ENCODE peak calls at places on chromosome 17, in ten cellular contexts. Z is activated naive CD4-positive, alpha-beta T cell treated with anti-CD3 and anti-CD28 coated beads, Interleukin-2, amount 10 ng/mL, durations not matched to agents 7 days and 5 days; P is GM23338; M is heart left ventricle; J is HEK293T; W is cardiac fibroblast; B is activated T-helper 1 cell treated with Interleukin-2 at 50 U/mL for 16 hours; A is lower lobe of right lung; C is non-pigmented ciliary epithelial cell; F is NCI-H82. V is an unnamed sample.
A peak's percentile ranks its signal among the peaks of the same experiment; 100 is the strongest.

GRCh38 chr17:68763551-68763950 is 162.4 kb upstream of the FAM20A start:
- DNase-seq in Z (no peak), P (no peak), M (no peak), J (no peak), W (no peak), B (no peak), A (no peak), C (no peak), F (no peak), V (no peak)

GRCh38 chr17:68443974-68444464 is 13.3 kb downstream of the WIPI1 start:
- DNase-seq in Z (no peak), P (no peak), M (no peak), J (no peak), W (no peak), B (no peak), A (no peak), C (no peak), F (no peak), V (no peak)

GRCh38 chr17:29256735-29257466 is 10.2 kb downstream of the CRYBA1 start:
- DNase-seq in Z (no peak), P (no peak), M (no peak), J (no peak), W (peak; percentile 43), B (no peak), A (no peak), C (no peak), F (no peak), V (no peak)

GRCh38 chr17:13114601-13115024 is 96.8 kb upstream of the ELAC2 start:
- DNase-seq in Z (no peak), P (peak; percentile 84), M (peak; percentile 26), J (peak; percentile 82), W (peak; percentile 56), B (no peak), A (no peak), C (peak; percentile 14), F (peak; percentile 69), V (no peak)

GRCh38 chr17:28712037-28712704 is 483 bp upstream of the PROCA1 start:
- DNase-seq in Z (peak; percentile 81), P (peak; percentile 83), M (peak; percentile 73), J (peak; percentile 16), W (peak; percentile 31), B (peak; percentile 48), A (peak; percentile 82), C (no peak), F (peak; percentile 89), V (no peak)

GRCh38 chr17:60392845-60393702 is 1.1 kb upstream of the USP32 start:
- DNase-seq in Z (peak; percentile 50), P (peak; percentile 26), M (peak; percentile 38), J (no peak), W (peak; percentile 86), B (no peak), A (peak; percentile 52), C (no peak), F (peak; percentile 59), V (no peak)

GRCh38 chr17:20930065-20930760 is 112.6 kb downstream of the USP22 start:
- DNase-seq in Z (no peak), P (no peak), M (no peak), J (no peak), W (peak; percentile 18), B (no peak), A (no peak), C (no peak), F (no peak), V (no peak)

GRCh38 chr17:2860883-2861282 is 64.6 kb downstream of the RAP1GAP2 start:
- DNase-seq in Z (no peak), P (no peak), M (no peak), J (no peak), W (no peak), B (no peak), A (no peak), C (no peak), F (no peak), V (no peak)

GRCh38 chr17:79019631-79020584 is 4.1 kb upstream of the C1QTNF1 start:
- DNase-seq in Z (peak; percentile 75), P (peak; percentile 63), M (peak; percentile 86), J (no peak), W (peak; percentile 94), B (peak; percentile 14), A (no peak), C (peak; percentile 47), F (peak; percentile 79), V (no peak)

GRCh38 chr17:17693253-17693954 is 12.1 kb downstream of the RAI1 start:
- DNase-seq in Z (no peak), P (peak; percentile 71), M (peak; percentile 79), J (no peak), W (peak; percentile 47), B (no peak), A (peak; percentile 85), C (no peak), F (peak; percentile 83), V (no peak)

GRCh38 chr17:80870401-80870800 is 121.2 kb upstream of the CHMP6 start:
- DNase-seq in Z (peak; percentile 48), P (no peak), M (peak; percentile 10), J (no peak), W (no peak), B (no peak), A (peak; percentile 13), C (no peak), F (no peak), V (no peak)

GRCh38 chr17:62840871-62841270 is 32.8 kb upstream of the MARCHF10 start:
- DNase-seq in Z (no peak), P (no peak), M (no peak), J (no peak), W (no peak), B (no peak), A (no peak), C (no peak), F (no peak), V (no peak)

GRCh38 chr17:73998246-73999220 is 204.9 kb upstream of the RPL38 start:
- DNase-seq in Z (peak; percentile 80), P (peak; percentile 85), M (no peak), J (peak; percentile 75), W (no peak), B (peak; percentile 47), A (peak; percentile 68), C (no peak), F (peak; percentile 87), V (no peak)

GRCh38 chr17:1462164-1463112 is 6.4 kb upstream of the CRK start:
- DNase-seq in Z (no peak), P (no peak), M (no peak), J (no peak), W (peak; percentile 20), B (no peak), A (no peak), C (no peak), F (peak; percentile 96), V (no peak)

GRCh38 chr17:1467898-1468492 is 12.0 kb upstream of the CRK start:
- DNase-seq in Z (no peak), P (peak; percentile 72), M (no peak), J (no peak), W (peak; percentile 58), B (no peak), A (peak; percentile 83), C (no peak), F (no peak), V (no peak)

GRCh38 chr17:82107341-82107860 is 9.4 kb upstream of the FASN start:
- DNase-seq in Z (no peak), P (peak; percentile 44), M (no peak), J (no peak), W (no peak), B (no peak), A (no peak), C (no peak), F (peak; percentile 40), V (no peak)

GRCh38 chr17:76477576-76477975 is 10.2 kb downstream of the AANAT start:
- DNase-seq in Z (no peak), P (no peak), M (no peak), J (no peak), W (no peak), B (no peak), A (no peak), C (no peak), F (no peak), V (no peak)

GRCh38 chr17:17523714-17524075 is 27.5 kb upstream of the RASD1 start:
- DNase-seq in Z (no peak), P (no peak), M (no peak), J (no peak), W (no peak), B (no peak), A (no peak), C (no peak), F (no peak), V (no peak)

GRCh38 chr17:52255347-52255746 is 96.8 kb upstream of the CA10 start:
- DNase-seq in Z (no peak), P (peak; percentile 4), M (no peak), J (no peak), W (no peak), B (no peak), A (no peak), C (no peak), F (no peak), V (no peak)

GRCh38 chr17:9291912-9292562 is 270.7 kb downstream of the NTN1 start:
- DNase-seq in Z (peak; percentile 53), P (peak; percentile 60), M (peak; percentile 55), J (peak; percentile 63), W (no peak), B (no peak), A (no peak), C (no peak), F (peak; percentile 58), V (no peak)

GRCh38 chr17:511001-511690 is 158.5 kb upstream of the RPH3AL start:
- DNase-seq in Z (no peak), P (no peak), M (no peak), J (no peak), W (peak; percentile 34), B (no peak), A (no peak), C (no peak), F (no peak), V (no peak)

V was measured in NCI-H1417 treated with DMSO at 0.1 percent for 48 hours.